ENCODE peak calls at places on chromosome 1, in five cellular contexts. One of them, this sample, is unnamed.

GRCh38 chr1:67077593-67077992 is 23.6 kb upstream of the SLC35D1 start:
- ATAC-seq in PC-3: no peak
- ATAC-seq in memory B cell: no peak
- ATAC-seq in heart right ventricle: no peak
- ATAC-seq in IMR-90: no peak
- ATAC-seq in this sample: no peak

GRCh38 chr1:115753830-115754229 is 14.7 kb downstream of the CASQ2 start:
- ATAC-seq in PC-3: no peak
- ATAC-seq in memory B cell: no peak
- ATAC-seq in heart right ventricle: peak
- ATAC-seq in IMR-90: no peak
- ATAC-seq in this sample: no peak

GRCh38 chr1:203059485-203059884 is 26.3 kb downstream of the MYOG start:
- ATAC-seq in PC-3: no peak
- ATAC-seq in memory B cell: no peak
- ATAC-seq in heart right ventricle: no peak
- ATAC-seq in IMR-90: no peak
- ATAC-seq in this sample: no peak

GRCh38 chr1:119653839-119654170 is 5.7 kb upstream of the ZNF697 start:
- ATAC-seq in PC-3: no peak
- ATAC-seq in memory B cell: no peak
- ATAC-seq in heart right ventricle: no peak
- ATAC-seq in IMR-90: no peak
- ATAC-seq in this sample: no peak

GRCh38 chr1:203380395-203381150 is 29.7 kb upstream of the FMOD start:
- ATAC-seq in PC-3: no peak
- ATAC-seq in memory B cell: peak
- ATAC-seq in heart right ventricle: no peak
- ATAC-seq in IMR-90: no peak
- ATAC-seq in this sample: no peak

GRCh38 chr1:193311226-193311948 is 125.0 kb upstream of the B3GALT2 start:
- ATAC-seq in PC-3: no peak
- ATAC-seq in memory B cell: no peak
- ATAC-seq in heart right ventricle: no peak
- ATAC-seq in IMR-90: no peak
- ATAC-seq in this sample: no peak

GRCh38 chr1:78437393-78437792 is 53.4 kb upstream of the PTGFR start:
- ATAC-seq in PC-3: no peak
- ATAC-seq in memory B cell: no peak
- ATAC-seq in heart right ventricle: no peak
- ATAC-seq in IMR-90: peak
- ATAC-seq in this sample: no peak

GRCh38 chr1:220093361-220094015 is 444 bp upstream of the IARS2 start:
- ATAC-seq in PC-3: no peak
- ATAC-seq in memory B cell: no peak
- ATAC-seq in heart right ventricle: no peak
- ATAC-seq in IMR-90: no peak
- ATAC-seq in this sample: no peak

GRCh38 chr1:9010781-9011323 is 15.4 kb downstream of the SLC2A7 start:
- ATAC-seq in PC-3: no peak
- ATAC-seq in memory B cell: no peak
- ATAC-seq in heart right ventricle: peak
- ATAC-seq in IMR-90: no peak
- ATAC-seq in this sample: peak

This sample was measured in gastroesophageal sphincter.